ENCODE peak calls at places on chromosomes 13 and 19, in nine cellular contexts. One of them, this sample, is unnamed.
A peak's percentile ranks its signal among the peaks of the same experiment; 100 is the strongest.

GRCh38 chr13:74869846-74870245 is 612.1 kb downstream of the TBC1D4 start:
- DNase-seq in CD4-positive, CD25-positive, alpha-beta regulatory T cell: no peak
- DNase-seq in OCI-LY7: no peak
- DNase-seq in dorsolateral prefrontal cortex: no peak
- DNase-seq in cardiac muscle cell: no peak
- DNase-seq in uterus: no peak
- DNase-seq in ovary: no peak
- DNase-seq in coronary artery: no peak
- DNase-seq in left ventricle myocardium inferior: no peak
- DNase-seq in this sample: no peak

GRCh38 chr13:90084684-90085290 is 1262.7 kb upstream of the MIR17HG start:
- DNase-seq in coronary artery: no peak
- DNase-seq in cardiac muscle cell: no peak
- DNase-seq in dorsolateral prefrontal cortex: no peak
- DNase-seq in ovary: no peak
- DNase-seq in uterus: no peak
- DNase-seq in left ventricle myocardium inferior: no peak
- DNase-seq in CD4-positive, CD25-positive, alpha-beta regulatory T cell: no peak
- DNase-seq in OCI-LY7: no peak
- DNase-seq in this sample: no peak

GRCh38 chr13:53098455-53098854 is 69.8 kb downstream of the OLFM4 start:
- DNase-seq in uterus: no peak
- DNase-seq in ovary: no peak
- DNase-seq in OCI-LY7: no peak
- DNase-seq in coronary artery: no peak
- DNase-seq in left ventricle myocardium inferior: no peak
- DNase-seq in CD4-positive, CD25-positive, alpha-beta regulatory T cell: no peak
- DNase-seq in dorsolateral prefrontal cortex: no peak
- DNase-seq in cardiac muscle cell: peak; percentile 55
- DNase-seq in this sample: no peak

GRCh38 chr13:45242070-45242469 is 41.2 kb upstream of the KCTD4 start:
- DNase-seq in left ventricle myocardium inferior: no peak
- DNase-seq in cardiac muscle cell: peak; percentile 23
- DNase-seq in coronary artery: no peak
- DNase-seq in dorsolateral prefrontal cortex: no peak
- DNase-seq in uterus: no peak
- DNase-seq in CD4-positive, CD25-positive, alpha-beta regulatory T cell: no peak
- DNase-seq in OCI-LY7: no peak
- DNase-seq in ovary: no peak
- DNase-seq in this sample: no peak

GRCh38 chr13:30654430-30654829 is 36.7 kb downstream of the USPL1 start:
- DNase-seq in left ventricle myocardium inferior: no peak
- DNase-seq in CD4-positive, CD25-positive, alpha-beta regulatory T cell: no peak
- DNase-seq in OCI-LY7: no peak
- DNase-seq in coronary artery: no peak
- DNase-seq in uterus: no peak
- DNase-seq in dorsolateral prefrontal cortex: no peak
- DNase-seq in ovary: no peak
- DNase-seq in cardiac muscle cell: no peak
- DNase-seq in this sample: no peak

GRCh38 chr19:7355151-7355845 is 6.6 kb downstream of the ARHGEF18 start:
- DNase-seq in cardiac muscle cell: no peak
- DNase-seq in OCI-LY7: no peak
- DNase-seq in coronary artery: no peak
- DNase-seq in left ventricle myocardium inferior: no peak
- DNase-seq in ovary: peak; percentile 33
- DNase-seq in uterus: peak; percentile 62
- DNase-seq in CD4-positive, CD25-positive, alpha-beta regulatory T cell: no peak
- DNase-seq in dorsolateral prefrontal cortex: no peak
- DNase-seq in this sample: no peak

GRCh38 chr19:29269641-29270040 is 56.7 kb upstream of the UQCRFS1 start:
- DNase-seq in cardiac muscle cell: peak; percentile 4
- DNase-seq in ovary: no peak
- DNase-seq in left ventricle myocardium inferior: no peak
- DNase-seq in dorsolateral prefrontal cortex: no peak
- DNase-seq in OCI-LY7: no peak
- DNase-seq in uterus: no peak
- DNase-seq in CD4-positive, CD25-positive, alpha-beta regulatory T cell: no peak
- DNase-seq in coronary artery: peak; percentile 31
- DNase-seq in this sample: no peak

GRCh38 chr19:28010656-28011055 is 1202.3 kb downstream of the UQCRFS1 start:
- DNase-seq in dorsolateral prefrontal cortex: no peak
- DNase-seq in cardiac muscle cell: no peak
- DNase-seq in CD4-positive, CD25-positive, alpha-beta regulatory T cell: no peak
- DNase-seq in ovary: no peak
- DNase-seq in coronary artery: no peak
- DNase-seq in uterus: no peak
- DNase-seq in left ventricle myocardium inferior: no peak
- DNase-seq in OCI-LY7: no peak
- DNase-seq in this sample: no peak

GRCh38 chr19:4013886-4014540 is 6.5 kb downstream of the PIAS4 start:
- DNase-seq in coronary artery: no peak
- DNase-seq in CD4-positive, CD25-positive, alpha-beta regulatory T cell: no peak
- DNase-seq in uterus: no peak
- DNase-seq in cardiac muscle cell: no peak
- DNase-seq in OCI-LY7: no peak
- DNase-seq in dorsolateral prefrontal cortex: no peak
- DNase-seq in left ventricle myocardium inferior: no peak
- DNase-seq in ovary: no peak
- DNase-seq in this sample: no peak

GRCh38 chr19:4016486-4016885 is 8.9 kb downstream of the PIAS4 start:
- DNase-seq in ovary: no peak
- DNase-seq in left ventricle myocardium inferior: no peak
- DNase-seq in OCI-LY7: no peak
- DNase-seq in dorsolateral prefrontal cortex: no peak
- DNase-seq in uterus: no peak
- DNase-seq in CD4-positive, CD25-positive, alpha-beta regulatory T cell: no peak
- DNase-seq in cardiac muscle cell: no peak
- DNase-seq in coronary artery: no peak
- DNase-seq in this sample: no peak

GRCh38 chr19:4014541-4015491 is 7.3 kb downstream of the PIAS4 start:
- DNase-seq in coronary artery: no peak
- DNase-seq in ovary: no peak
- DNase-seq in OCI-LY7: peak; percentile 14
- DNase-seq in CD4-positive, CD25-positive, alpha-beta regulatory T cell: peak; percentile 18
- DNase-seq in dorsolateral prefrontal cortex: peak; percentile 58
- DNase-seq in left ventricle myocardium inferior: peak; percentile 64
- DNase-seq in uterus: no peak
- DNase-seq in cardiac muscle cell: no peak
- DNase-seq in this sample: peak; percentile 55

GRCh38 chr19:4016903-4017638 is 9.5 kb downstream of the PIAS4 start:
- DNase-seq in CD4-positive, CD25-positive, alpha-beta regulatory T cell: no peak
- DNase-seq in left ventricle myocardium inferior: no peak
- DNase-seq in dorsolateral prefrontal cortex: no peak
- DNase-seq in OCI-LY7: no peak
- DNase-seq in uterus: no peak
- DNase-seq in cardiac muscle cell: no peak
- DNase-seq in ovary: no peak
- DNase-seq in coronary artery: peak; percentile 67
- DNase-seq in this sample: no peak

DNA sequence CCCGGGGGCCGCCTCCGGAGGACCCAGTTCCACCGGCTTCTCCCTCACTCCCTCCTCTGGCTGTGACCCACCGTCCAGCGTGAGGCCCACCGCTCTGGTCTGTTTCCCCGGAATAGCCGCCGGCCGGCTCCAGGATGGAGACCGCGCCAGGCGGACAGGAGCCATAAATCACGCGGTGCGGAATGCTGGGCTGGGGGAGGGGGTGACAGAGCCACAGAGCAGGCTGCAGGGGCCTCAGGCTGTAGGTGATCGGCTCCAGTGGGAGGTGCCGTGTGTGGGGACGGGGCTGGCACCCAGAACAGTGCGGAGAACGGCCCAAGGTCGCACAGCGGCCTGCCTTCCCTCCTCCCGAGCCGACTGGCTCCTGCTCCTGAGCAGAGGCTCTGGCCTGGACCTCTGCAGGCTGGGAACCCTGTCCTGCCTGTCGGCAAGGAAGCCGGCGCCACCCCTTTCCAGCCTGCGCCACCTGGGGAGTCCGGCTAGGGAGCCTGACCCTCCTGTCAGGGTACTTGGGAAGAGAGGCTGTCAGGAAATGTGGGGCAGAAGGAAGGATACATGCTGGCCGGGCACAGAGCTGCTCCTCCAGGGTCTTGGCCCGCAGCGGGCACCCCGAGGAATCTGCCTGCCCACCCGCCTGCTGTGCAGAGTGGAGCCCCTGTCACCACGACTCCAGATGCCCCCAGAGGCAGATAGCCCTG is 8.3 kb downstream of the PIAS4 start:
- DNase-seq in CD4-positive, CD25-positive, alpha-beta regulatory T cell: no peak
- DNase-seq in dorsolateral prefrontal cortex: peak; percentile 49
- DNase-seq in uterus: peak; percentile 63
- DNase-seq in cardiac muscle cell: no peak
- DNase-seq in ovary: peak; percentile 71
- DNase-seq in coronary artery: peak; percentile 68
- DNase-seq in OCI-LY7: no peak
- DNase-seq in left ventricle myocardium inferior: peak; percentile 43
- DNase-seq in this sample: peak; percentile 76
- H3K27ac ChIP-seq in CD4-positive, CD25-positive, alpha-beta regulatory T cell: no peak overlapping the region
- H3K27ac ChIP-seq in dorsolateral prefrontal cortex: peak overlapping the region; percentile 98
- H3K27ac ChIP-seq in uterus: peak overlapping the region; percentile 65
- H3K27ac ChIP-seq in cardiac muscle cell: no peak overlapping the region
- H3K27ac ChIP-seq in ovary: peak overlapping the region; percentile 4
- H3K27ac ChIP-seq in coronary artery: no peak overlapping the region
- H3K27ac ChIP-seq in OCI-LY7: no peak overlapping the region
- H3K27ac ChIP-seq in left ventricle myocardium inferior: peak overlapping the region; percentile 90
- H3K27ac ChIP-seq in this sample: peak overlapping the region; percentile 64

DNA sequence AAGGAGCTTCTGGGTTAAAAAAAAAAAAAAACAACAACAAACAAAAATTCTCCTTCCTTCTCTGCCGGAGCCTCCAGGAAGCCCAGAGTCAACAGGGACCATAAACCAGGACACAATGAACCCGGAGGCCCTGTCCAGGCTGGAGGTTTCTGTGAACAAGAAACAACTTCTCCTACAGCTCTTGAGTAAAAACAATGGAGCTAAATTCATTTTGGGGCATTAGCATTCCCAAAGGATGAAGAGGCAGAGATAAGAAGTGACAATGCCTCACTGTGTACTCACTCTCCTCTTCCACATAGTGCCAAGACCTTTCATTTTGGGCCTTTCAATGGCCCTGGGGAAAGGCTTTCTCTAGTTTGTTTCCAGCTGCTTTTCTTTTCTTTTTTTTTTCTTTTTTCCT is 9.0 kb downstream of the RHPN2 start:
- DNase-seq in OCI-LY7: no peak
- DNase-seq in coronary artery: no peak
- DNase-seq in left ventricle myocardium inferior: no peak
- DNase-seq in uterus: no peak
- DNase-seq in CD4-positive, CD25-positive, alpha-beta regulatory T cell: no peak
- DNase-seq in dorsolateral prefrontal cortex: no peak
- DNase-seq in cardiac muscle cell: no peak
- DNase-seq in ovary: no peak
- DNase-seq in this sample: no peak
- H3K27ac ChIP-seq in OCI-LY7: no peak overlapping the region
- H3K27ac ChIP-seq in coronary artery: no peak overlapping the region
- H3K27ac ChIP-seq in left ventricle myocardium inferior: peak overlapping the region; percentile 54
- H3K27ac ChIP-seq in uterus: no peak overlapping the region
- H3K27ac ChIP-seq in CD4-positive, CD25-positive, alpha-beta regulatory T cell: no peak overlapping the region
- H3K27ac ChIP-seq in dorsolateral prefrontal cortex: no peak overlapping the region
- H3K27ac ChIP-seq in cardiac muscle cell: no peak overlapping the region
- H3K27ac ChIP-seq in ovary: no peak overlapping the region
- H3K27ac ChIP-seq in this sample: no peak overlapping the region

DNA sequence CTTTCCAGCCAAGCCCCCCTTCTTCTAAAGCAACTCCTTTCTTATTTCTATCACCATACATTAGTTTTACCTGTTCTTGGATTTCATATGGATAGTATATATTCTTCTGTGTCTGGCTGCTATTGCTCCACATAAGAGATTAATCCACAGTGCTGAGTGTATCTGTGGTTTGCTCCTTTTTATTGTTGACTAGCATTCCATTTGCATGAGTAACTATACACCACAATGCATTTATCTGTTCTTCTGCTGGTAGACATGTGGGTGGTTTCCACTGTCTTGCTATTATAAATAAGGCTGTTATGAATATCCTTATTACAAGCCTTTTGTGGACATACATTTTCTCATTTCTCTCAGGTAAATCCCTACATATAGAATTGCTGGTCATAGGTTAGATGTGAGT is 138.2 kb downstream of the SLC7A1 start:
- DNase-seq in left ventricle myocardium inferior: no peak
- DNase-seq in dorsolateral prefrontal cortex: no peak
- DNase-seq in CD4-positive, CD25-positive, alpha-beta regulatory T cell: no peak
- DNase-seq in coronary artery: no peak
- DNase-seq in OCI-LY7: no peak
- DNase-seq in cardiac muscle cell: no peak
- DNase-seq in uterus: no peak
- DNase-seq in ovary: no peak
- DNase-seq in this sample: no peak
- H3K27ac ChIP-seq in left ventricle myocardium inferior: peak overlapping the region; percentile 1
- H3K27ac ChIP-seq in dorsolateral prefrontal cortex: no peak overlapping the region
- H3K27ac ChIP-seq in CD4-positive, CD25-positive, alpha-beta regulatory T cell: no peak overlapping the region
- H3K27ac ChIP-seq in coronary artery: no peak overlapping the region
- H3K27ac ChIP-seq in OCI-LY7: no peak overlapping the region
- H3K27ac ChIP-seq in cardiac muscle cell: no peak overlapping the region
- H3K27ac ChIP-seq in uterus: peak overlapping the region; percentile 59
- H3K27ac ChIP-seq in ovary: no peak overlapping the region
- H3K27ac ChIP-seq in this sample: no peak overlapping the region

GRCh38 chr19:30565680-30566079 is 193.5 kb downstream of the ZNF536 start:
- DNase-seq in CD4-positive, CD25-positive, alpha-beta regulatory T cell: no peak
- DNase-seq in uterus: no peak
- DNase-seq in cardiac muscle cell: peak; percentile 11
- DNase-seq in left ventricle myocardium inferior: no peak
- DNase-seq in ovary: no peak
- DNase-seq in OCI-LY7: no peak
- DNase-seq in coronary artery: no peak
- DNase-seq in dorsolateral prefrontal cortex: no peak
- DNase-seq in this sample: no peak

GRCh38 chr19:30564551-30565011 is 192.4 kb downstream of the ZNF536 start:
- DNase-seq in cardiac muscle cell: no peak
- DNase-seq in dorsolateral prefrontal cortex: no peak
- DNase-seq in uterus: no peak
- DNase-seq in CD4-positive, CD25-positive, alpha-beta regulatory T cell: no peak
- DNase-seq in ovary: no peak
- DNase-seq in coronary artery: no peak
- DNase-seq in OCI-LY7: no peak
- DNase-seq in left ventricle myocardium inferior: no peak
- DNase-seq in this sample: no peak

GRCh38 chr19:30567535-30568232 is 195.5 kb downstream of the ZNF536 start:
- DNase-seq in CD4-positive, CD25-positive, alpha-beta regulatory T cell: no peak
- DNase-seq in OCI-LY7: no peak
- DNase-seq in cardiac muscle cell: no peak
- DNase-seq in uterus: no peak
- DNase-seq in left ventricle myocardium inferior: no peak
- DNase-seq in ovary: no peak
- DNase-seq in dorsolateral prefrontal cortex: no peak
- DNase-seq in coronary artery: no peak
- DNase-seq in this sample: no peak

GRCh38 chr19:30563691-30564090 is 191.5 kb downstream of the ZNF536 start:
- DNase-seq in OCI-LY7: no peak
- DNase-seq in cardiac muscle cell: no peak
- DNase-seq in ovary: no peak
- DNase-seq in dorsolateral prefrontal cortex: no peak
- DNase-seq in left ventricle myocardium inferior: no peak
- DNase-seq in CD4-positive, CD25-positive, alpha-beta regulatory T cell: no peak
- DNase-seq in uterus: no peak
- DNase-seq in coronary artery: no peak
- DNase-seq in this sample: no peak

DNA sequence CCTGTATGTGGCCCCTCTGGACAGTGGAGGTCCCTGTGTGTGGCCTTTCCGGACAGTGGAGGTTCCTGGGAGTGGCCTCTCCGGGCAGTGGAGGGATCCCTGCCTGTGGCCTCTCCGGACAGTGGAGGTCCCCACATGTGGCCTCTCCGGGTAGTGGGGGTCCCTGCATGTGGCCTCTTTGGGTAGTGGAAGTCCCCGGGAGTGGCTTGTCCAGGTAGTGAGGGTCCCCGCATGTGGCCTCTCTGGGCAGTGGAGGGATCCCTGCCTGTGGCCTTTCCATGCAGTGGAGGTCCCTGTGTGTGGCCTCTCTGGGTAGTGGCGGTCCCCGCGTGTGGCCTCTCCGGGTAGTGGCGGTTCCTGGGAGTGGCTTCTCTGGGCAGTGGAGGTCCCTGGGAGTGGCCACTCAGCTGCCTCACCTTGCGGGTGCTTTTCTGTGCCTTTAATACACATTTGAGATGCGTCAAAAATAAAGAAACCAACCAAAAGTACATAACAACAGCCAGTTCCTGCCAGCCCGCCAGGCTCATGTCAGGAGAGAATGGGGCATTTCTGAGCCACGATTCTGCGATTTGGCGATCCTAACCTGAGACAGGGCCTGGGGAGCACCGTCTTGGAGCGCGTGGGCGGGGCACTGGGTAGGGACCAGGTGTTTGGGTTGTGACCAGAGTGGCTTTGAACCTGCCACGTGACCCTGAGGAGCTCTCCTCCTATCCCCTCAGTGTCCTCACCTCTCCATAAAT is 194.7 kb downstream of the ZNF536 start:
- DNase-seq in cardiac muscle cell: no peak
- DNase-seq in dorsolateral prefrontal cortex: no peak
- DNase-seq in OCI-LY7: no peak
- DNase-seq in left ventricle myocardium inferior: no peak
- DNase-seq in CD4-positive, CD25-positive, alpha-beta regulatory T cell: no peak
- DNase-seq in coronary artery: no peak
- DNase-seq in uterus: no peak
- DNase-seq in ovary: no peak
- DNase-seq in this sample: no peak
- H3K27ac ChIP-seq in cardiac muscle cell: no peak overlapping the region
- H3K27ac ChIP-seq in dorsolateral prefrontal cortex: peak overlapping the region; percentile 98
- H3K27ac ChIP-seq in OCI-LY7: no peak overlapping the region
- H3K27ac ChIP-seq in left ventricle myocardium inferior: no peak overlapping the region
- H3K27ac ChIP-seq in CD4-positive, CD25-positive, alpha-beta regulatory T cell: no peak overlapping the region
- H3K27ac ChIP-seq in coronary artery: no peak overlapping the region
- H3K27ac ChIP-seq in uterus: no peak overlapping the region
- H3K27ac ChIP-seq in ovary: no peak overlapping the region
- H3K27ac ChIP-seq in this sample: no peak overlapping the region